ENCODE peak calls at places on chromosomes 1 and 21, in four cellular contexts. F, V, Q and Y are unnamed samples.

GRCh38 chr1:117371436-117372151 is 4.3 kb downstream of the MAN1A2 start:
- DNase-seq in F (no peak), V (no peak), Q (peak; percentile 66), Y (no peak)

GRCh38 chr1:26552720-26553119 is 23.2 kb downstream of the RPS6KA1 start:
- DNase-seq in F (no peak), Q (no peak), V (no peak), Y (no peak)

GRCh38 chr1:11858968-11859871 is 475 bp upstream of the NPPB start:
- DNase-seq in Q (peak; percentile 64), V (peak; percentile 41), F (no peak), Y (peak; percentile 81)

GRCh38 chr21:28309596-28309995 is 683.1 kb downstream of the LTN1 start:
- DNase-seq in V (no peak), F (no peak), Q (no peak), Y (no peak)

GRCh38 chr1:32869844-32870614 is 683 bp downstream of the FNDC5 start:
- DNase-seq in F (no peak), Q (no peak), V (no peak), Y (no peak)

GRCh38 chr1:77336730-77337129 is 54.9 kb downstream of the AK5 start:
- DNase-seq in F (no peak), V (no peak), Q (no peak), Y (no peak)

GRCh38 chr1:204190212-204191211 is 5.8 kb downstream of the KISS1 start:
- DNase-seq in V (no peak), F (no peak), Q (no peak), Y (no peak)

GRCh38 chr1:214018605-214019268 is 31.0 kb downstream of the PROX1 start:
- DNase-seq in F (peak; percentile 63), V (no peak), Q (no peak), Y (no peak)

GRCh38 chr21:34745557-34746255 is 76.9 kb downstream of the CLIC6 start:
- DNase-seq in V (peak; percentile 73), F (peak; percentile 64), Q (peak; percentile 82), Y (peak; percentile 87)

GRCh38 chr1:205783904-205784303 is 8.6 kb upstream of the RAB29 start:
- DNase-seq in Q (peak; percentile 86), V (no peak), F (no peak), Y (no peak)

GRCh38 chr1:155463865-155464264 is 98.7 kb downstream of the ASH1L start:
- DNase-seq in V (no peak), F (no peak), Q (peak; percentile 81), Y (no peak)

GRCh38 chr1:32239335-32239734 is 7.7 kb upstream of the FAM167B start:
- DNase-seq in V (no peak), Q (no peak), F (no peak), Y (no peak)

GRCh38 chr21:36385233-36385908 is at the start of gene CHAF1B:
- DNase-seq in V (peak; percentile 62), F (peak; percentile 67), Q (peak; percentile 74), Y (peak; percentile 99)

GRCh38 chr1:241419986-241420385 is 63.0 kb upstream of the RGS7 start:
- DNase-seq in Q (no peak), F (no peak), V (no peak), Y (no peak)

GRCh38 chr1:201020040-201020591 is 3.4 kb downstream of the KIF21B start:
- DNase-seq in F (no peak), Q (peak; percentile 15), V (no peak), Y (no peak)

GRCh38 chr1:5978452-5978851 is 13.8 kb downstream of the NPHP4 start:
- DNase-seq in F (no peak), V (no peak), Q (peak; percentile 28), Y (no peak)

GRCh38 chr1:7594714-7595295 is 176.3 kb upstream of the VAMP3 start:
- DNase-seq in F (no peak), V (no peak), Q (no peak), Y (no peak)

GRCh38 chr1:203454986-203455471 is 20.6 kb upstream of the PRELP start:
- DNase-seq in V (no peak), F (no peak), Q (peak; percentile 90), Y (no peak)

GRCh38 chr1:162726539-162726938 is 64.0 kb upstream of the HSD17B7 start:
- DNase-seq in Q (no peak), F (no peak), V (no peak), Y (no peak)

GRCh38 chr1:66282343-66282852 is 251.6 kb upstream of the SGIP1 start:
- DNase-seq in V (no peak), Q (peak; percentile 75), F (no peak), Y (no peak)

GRCh38 chr21:32806810-32807386 is 35.3 kb upstream of the PAXBP1 start:
- DNase-seq in F (no peak), Q (peak; percentile 35), V (no peak), Y (no peak)

GRCh38 chr1:17196496-17197180 is 8.3 kb upstream of the PADI1 start:
- DNase-seq in F (no peak), Q (no peak), V (no peak), Y (no peak)

GRCh38 chr1:151368745-151369610 is 3.5 kb downstream of the SELENBP1 start:
- DNase-seq in Q (no peak), V (no peak), F (peak; percentile 78), Y (no peak)

GRCh38 chr1:33441088-33441745 is 10.3 kb upstream of the PHC2 start:
- DNase-seq in F (no peak), V (no peak), Q (no peak), Y (no peak)

GRCh38 chr1:23622284-23622683 is 63.0 kb upstream of the ID3 start:
- DNase-seq in V (no peak), Q (no peak), F (no peak), Y (no peak)

GRCh38 chr21:42833439-42833815 is 45.9 kb downstream of the WDR4 start:
- DNase-seq in V (peak; percentile 32), F (peak; percentile 16), Q (peak; percentile 44), Y (peak; percentile 70)

GRCh38 chr21:25582888-25583287 is 24.4 kb downstream of the MRPL39 start:
- DNase-seq in Q (no peak), V (no peak), F (no peak), Y (no peak)

GRCh38 chr21:42219606-42220137 is 732 bp downstream of the ABCG1 start:
- DNase-seq in F (no peak), V (no peak), Q (no peak), Y (peak; percentile 52)

GRCh38 chr1:25064465-25065238 is 134.6 kb upstream of the RUNX3 start:
- DNase-seq in F (no peak), V (no peak), Q (no peak), Y (no peak)

GRCh38 chr1:110780600-110781484 is 92.1 kb upstream of the CD53 start:
- DNase-seq in V (peak; percentile 67), F (peak; percentile 58), Q (peak; percentile 59), Y (peak; percentile 85)

GRCh38 chr1:39469150-39469549 is 22.3 kb upstream of the BMP8A start:
- DNase-seq in F (no peak), Q (no peak), V (no peak), Y (no peak)

GRCh38 chr21:16424331-16424749 is 694.6 kb downstream of the USP25 start:
- DNase-seq in Q (peak; percentile 58), F (no peak), V (no peak), Y (no peak)

GRCh38 chr1:245046310-245046709 is 108.5 kb upstream of the KIF26B start:
- DNase-seq in Q (no peak), F (no peak), V (no peak), Y (no peak)

GRCh38 chr1:5495596-5496410 is 496.4 kb downstream of the NPHP4 start:
- DNase-seq in V (no peak), F (no peak), Q (no peak), Y (no peak)